ENCODE peak calls at places on chromosome 13, in six cellular contexts. V, K, B, P, W and Z are unnamed samples. For H3K36me3, the result is how much of the 10 kb centered on the place peaks cover.

GRCh38 chr13:90868321-90868920 is 479.1 kb upstream of the MIR17HG start:
- DNase-seq in V (peak), K (no peak), P (peak), B (peak), W (no peak), Z (peak)

GRCh38 chr13:23637813-23638212 is 67.6 kb downstream of the TNFRSF19 start:
- DNase-seq in V (no peak), K (no peak), P (peak), W (no peak), B (no peak), Z (no peak)

GRCh38 chr13:28321751-28322150 is 173.2 kb downstream of the FLT1 start:
- DNase-seq in V (no peak), W (no peak), K (no peak), B (no peak), P (no peak), Z (no peak)

GRCh38 chr13:98216135-98216565 is 39.1 kb upstream of the RNF113B start:
- DNase-seq in K (no peak), V (peak), B (peak), P (no peak), W (peak), Z (peak)

GRCh38 chr13:33125821-33126570 is 109.8 kb downstream of the KL start:
- DNase-seq in P (peak), V (peak), B (peak), K (no peak), W (no peak), Z (peak)

GRCh38 chr13:74092711-74093110 is 41.5 kb downstream of the KLF12 start:
- DNase-seq in K (no peak), B (no peak), V (no peak), W (no peak), P (no peak), Z (no peak)

GRCh38 chr13:43493496-43494000 is 293.2 kb downstream of the ENOX1 start:
- DNase-seq in B (no peak), P (no peak), K (no peak), W (no peak), V (no peak), Z (no peak)

GRCh38 chr13:40982772-40983171 is 36.3 kb downstream of the ELF1 start:
- DNase-seq in W (peak), V (no peak), B (no peak), P (no peak), K (peak), Z (peak)

GRCh38 chr13:32734511-32734910 is 148.3 kb downstream of the PDS5B start:
- DNase-seq in V (peak), P (no peak), B (no peak), K (no peak), W (no peak), Z (peak)

GRCh38 chr13:49791214-49791752 is 1.2 kb downstream of the KPNA3 start:
- DNase-seq in V (peak), B (no peak), W (peak), K (peak), P (peak), Z (peak)

GRCh38 chr13:28558567-28558966 is 63.6 kb upstream of the FLT1 start:
- DNase-seq in B (no peak), V (no peak), P (no peak), W (no peak), K (no peak), Z (peak)

GRCh38 chr13:24264976-24265375 is 44.4 kb upstream of the C1QTNF9 start:
- DNase-seq in B (no peak), V (no peak), P (no peak), K (peak), W (no peak), Z (no peak)

GRCh38 chr13:90551253-90551652 is 796.2 kb upstream of the MIR17HG start:
- DNase-seq in P (no peak), K (no peak), V (no peak), B (no peak), W (no peak), Z (no peak)

GRCh38 chr13:99339736-99340392 is 32.7 kb upstream of the GPR183 start:
- DNase-seq in K (no peak), B (no peak), P (no peak), W (no peak), V (no peak), Z (peak)

GRCh38 chr13:80654638-80655249 is 313.8 kb upstream of the SPRY2 start:
- DNase-seq in P (no peak), B (no peak), K (no peak), W (no peak), V (no peak), Z (no peak)

GRCh38 chr13:98999635-98999952 is 21.7 kb upstream of the DOCK9 start:
- DNase-seq in P (no peak), V (no peak), K (no peak), W (no peak), B (no peak), Z (peak)

GRCh38 chr13:25391932-25392331 is 20.2 kb downstream of the ATP8A2 start:
- DNase-seq in W (no peak), V (no peak), P (no peak), K (no peak), B (no peak), Z (no peak)

GRCh38 chr13:87674143-87674772 is 3.1 kb downstream of the SLITRK5 start:
- DNase-seq in K (no peak), B (no peak), W (peak), P (peak), V (no peak), Z (no peak)

GRCh38 chr13:34174671-34175145 is 356.8 kb downstream of the RFC3 start:
- DNase-seq in V (peak), P (no peak), B (no peak), W (no peak), K (no peak), Z (peak)

GRCh38 chr13:88895261-88895941 is 1224.2 kb downstream of the SLITRK5 start:
- DNase-seq in K (no peak), V (no peak), W (no peak), B (no peak), P (no peak), Z (no peak)

GRCh38 chr13:28579334-28579733 is 79.6 kb upstream of the POMP start:
- DNase-seq in K (no peak), V (no peak), W (no peak), B (no peak), P (peak), Z (no peak)

GRCh38 chr13:104314926-104315535 is 1248.8 kb upstream of the SLC10A2 start:
- DNase-seq in P (no peak), K (no peak), W (no peak), V (peak), B (no peak), Z (no peak)

GRCh38 chr13:80030491-80030890 is 310.4 kb downstream of the SPRY2 start:
- DNase-seq in V (peak), P (peak), K (no peak), B (peak), W (no peak), Z (peak)

GRCh38 chr13:39565036-39565949 is 37.7 kb downstream of the LHFPL6 start:
- DNase-seq in K (no peak), W (no peak), B (peak), P (peak), V (peak), Z (peak)

GRCh38 chr13:80979035-80979641 is 638.2 kb upstream of the SPRY2 start:
- DNase-seq in V (peak), B (peak), K (peak), P (peak), W (peak), Z (peak)

GRCh38 chr13:47594833-47595232 is 406.2 kb downstream of the SUCLA2 start:
- DNase-seq in K (no peak), P (peak), W (no peak), V (peak), B (no peak), Z (peak)

GRCh38 chr13:73190477-73190876 is 131.7 kb downstream of the KLF5 start:
- DNase-seq in B (no peak), W (no peak), P (no peak), V (no peak), K (no peak), Z (peak)

GRCh38 chr13:102400619-102401125 is 1.2 kb downstream of the FGF14 start:
- DNase-seq in K (no peak), P (peak), V (no peak), W (peak), B (no peak), Z (peak)

GRCh38 chr13:25963681-25964080 is 88.1 kb downstream of the SHISA2 start:
- DNase-seq in W (peak), V (peak), P (no peak), K (no peak), B (no peak), Z (peak)

GRCh38 chr13:100854091-100854490 is 179.5 kb upstream of the TMTC4 start:
- DNase-seq in V (no peak), K (no peak), B (no peak), W (no peak), P (peak), Z (no peak)

GRCh38 chr13:99237981-99238662 is 20.1 kb downstream of the GPR18 start:
- DNase-seq in P (no peak), K (no peak), V (no peak), B (no peak), W (no peak), Z (no peak)

GRCh38 chr13:110882228-110882627 is 32.6 kb downstream of the ANKRD10 start:
- DNase-seq in V (no peak), B (no peak), W (no peak), K (no peak), P (no peak), Z (no peak)
- H3K9ac ChIP-seq in V (no peak), B (no peak), W (no peak), K (no peak), P (no peak), Z (no peak)

DNA sequence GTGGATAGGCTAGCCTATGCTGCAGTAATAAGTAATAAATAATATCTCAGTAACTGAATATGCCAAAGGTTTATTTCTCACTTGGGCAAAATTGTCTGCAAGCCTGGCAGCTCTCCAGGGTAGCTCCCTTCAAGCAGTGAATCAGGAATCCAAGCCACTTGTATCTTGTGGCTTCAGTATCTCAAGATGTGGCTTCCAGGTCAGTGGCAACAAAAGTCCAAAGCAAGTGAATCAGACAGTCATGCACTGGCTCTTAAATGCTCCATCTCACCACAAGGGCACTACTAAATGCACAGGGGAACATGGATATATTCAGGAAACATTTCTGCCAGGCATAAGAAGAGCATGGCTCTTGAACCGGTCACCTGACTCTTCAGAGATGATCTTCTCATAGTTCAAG is 126.3 kb downstream of the KCTD12 start:
- DNase-seq in B (no peak), P (no peak), K (no peak), V (no peak), W (no peak), Z (no peak)
- TF ChIP-seq EZH2phosphoT487 in B (no peak), P (no peak), K (no peak), V (no peak), W (no peak), Z (no peak)

GRCh38 chr13:113176292-113176691 is 17.8 kb downstream of the PROZ start:
- DNase-seq in W (no peak), B (no peak), V (no peak), K (no peak), P (no peak), Z (no peak)
- H3K36me3 ChIP-seq in W (half or more), B (half or more), V (under half), K (under half), P (under half), Z (under half)

GRCh38 chr13:52353116-52353718 is 52.8 kb downstream of the THSD1 start:
- DNase-seq in W (no peak), B (no peak), V (no peak), K (no peak), P (no peak), Z (peak)
- H3K9ac ChIP-seq in W (no peak), B (no peak), V (no peak), K (no peak), P (no peak), Z (peak)

GRCh38 chr13:44506251-44506650 is 69.9 kb downstream of the TSC22D1 start:
- DNase-seq in W (no peak), B (no peak), K (no peak), V (no peak), P (no peak), Z (no peak)
- TF ChIP-seq EZH2phosphoT487 in W (no peak), B (no peak), K (no peak), V (no peak), P (no peak), Z (no peak)

GRCh38 chr13:77013853-77014542 is 13.0 kb downstream of the FBXL3 start:
- DNase-seq in K (no peak), B (no peak), V (no peak), W (no peak), P (no peak), Z (no peak)

GRCh38 chr13:77016241-77016812 is 10.6 kb downstream of the FBXL3 start:
- DNase-seq in B (no peak), W (no peak), K (no peak), V (no peak), P (no peak), Z (no peak)

GRCh38 chr13:77016888-77017623 is 9.9 kb downstream of the FBXL3 start:
- DNase-seq in B (no peak), W (no peak), V (no peak), P (no peak), K (no peak), Z (no peak)

GRCh38 chr13:77019756-77020155 is 7.2 kb downstream of the FBXL3 start:
- DNase-seq in K (no peak), W (no peak), V (no peak), B (no peak), P (no peak), Z (no peak)

DNA sequence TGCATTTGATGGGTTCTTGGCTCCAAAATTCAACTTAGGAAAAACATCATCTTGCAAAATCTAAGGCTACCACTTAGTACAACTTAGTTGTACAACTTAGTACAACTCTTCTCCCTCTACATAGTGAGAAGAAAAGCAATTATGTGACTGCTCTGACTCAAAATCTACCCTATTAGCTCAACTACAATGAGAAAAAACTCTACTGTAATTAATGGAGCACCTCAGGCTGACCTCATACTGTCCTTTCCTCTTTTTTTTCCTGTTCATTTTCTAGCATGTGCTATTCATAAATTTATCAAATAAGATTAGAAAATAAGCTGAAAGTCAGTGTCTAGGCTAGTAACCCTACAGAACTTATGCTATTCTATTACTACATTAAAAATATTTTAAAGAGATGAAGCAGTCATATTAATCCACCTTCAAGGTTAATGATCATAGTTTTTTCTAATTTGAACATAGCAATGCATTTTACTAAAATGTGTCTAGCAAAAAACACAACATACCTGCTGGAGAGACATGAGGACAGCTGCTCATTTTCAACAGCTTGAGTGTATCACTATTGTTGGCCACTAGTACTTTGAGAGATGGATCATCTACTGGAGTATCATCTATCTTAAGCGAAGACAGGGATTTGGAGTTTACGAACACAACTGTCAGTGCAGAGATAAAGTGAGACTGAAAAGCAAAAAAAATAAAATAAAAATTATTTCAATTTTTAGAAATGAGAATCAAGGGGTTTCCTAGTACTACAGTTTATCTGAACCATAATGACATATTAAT is 11.9 kb downstream of the FBXL3 start:
- DNase-seq in W (no peak), V (no peak), K (no peak), B (no peak), P (no peak), Z (no peak)
- H3K36me3 ChIP-seq in W (half or more), V (half or more), K (under half), B (under half), P (under half), Z (half or more)

DNA sequence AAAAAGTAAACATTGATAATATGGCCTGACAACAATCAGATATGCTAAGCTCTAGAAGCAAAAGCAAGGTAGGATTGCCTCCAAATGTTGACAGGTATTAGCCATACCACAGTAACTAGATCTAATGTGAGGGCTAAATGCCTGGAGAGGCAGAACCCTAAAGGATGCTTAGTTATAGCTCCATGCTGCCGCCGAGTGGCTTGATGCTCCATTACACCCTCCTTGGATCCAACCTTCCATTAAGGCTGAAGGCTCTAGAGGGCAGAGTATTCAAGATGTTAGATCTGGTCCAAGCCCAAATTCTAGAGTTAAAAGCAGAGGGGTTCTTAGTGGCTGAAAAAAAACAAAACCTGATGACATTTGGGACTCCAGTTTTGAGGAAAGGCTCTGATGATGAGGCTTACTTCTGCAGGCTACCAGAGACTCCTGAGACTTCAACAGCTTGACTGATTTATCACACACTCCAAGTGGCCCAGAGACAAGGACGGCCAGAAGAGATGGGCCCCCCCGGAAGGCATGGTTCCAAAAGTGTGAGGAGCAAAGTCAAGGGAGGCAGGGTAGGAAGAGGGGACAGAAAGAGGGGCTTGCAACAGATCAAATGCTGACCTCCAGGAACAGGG is 21.8 kb upstream of the CPB2 start:
- DNase-seq in W (peak), P (peak), V (peak), B (peak), K (peak), Z (peak)
- H3K9ac ChIP-seq in W (no peak), P (no peak), V (no peak), B (no peak), K (no peak), Z (no peak)